ENCODE peak calls at places on chromosomes 16 and 17, in five cellular contexts. C, Y, M, R and V are unnamed samples.

GRCh38 chr16:11047057-11047456 is 102.7 kb downstream of the CLEC16A start:
- DNase-seq in C (no peak), M (no peak), R (peak; percentile 91), Y (no peak), V (no peak)

GRCh38 chr17:51189628-51190027 is 23.4 kb downstream of the NME2 start:
- DNase-seq in R (no peak), M (no peak), Y (no peak), C (no peak), V (no peak)

GRCh38 chr16:83954577-83955016 is 1.6 kb downstream of the OSGIN1 start:
- DNase-seq in M (no peak), Y (no peak), C (peak; percentile 21), R (no peak), V (no peak)

GRCh38 chr16:85286066-85286712 is 173.9 kb upstream of the CIBAR2 start:
- DNase-seq in R (no peak), Y (peak; percentile 61), C (no peak), M (no peak), V (no peak)

GRCh38 chr17:70848785-70849184 is 679.5 kb downstream of the KCNJ2 start:
- DNase-seq in C (peak; percentile 2), Y (no peak), R (no peak), M (no peak), V (no peak)

GRCh38 chr17:62675260-62675659 is 47.8 kb downstream of the MRC2 start:
- DNase-seq in R (no peak), Y (no peak), C (no peak), M (no peak), V (no peak)

GRCh38 chr16:81657224-81657623 is 121.9 kb upstream of the PLCG2 start:
- DNase-seq in M (no peak), C (no peak), R (no peak), Y (no peak), V (peak; percentile 56)

GRCh38 chr17:41386227-41386626 is 4.1 kb upstream of the KRT34 start:
- DNase-seq in R (no peak), M (no peak), Y (no peak), C (no peak), V (no peak)

GRCh38 chr16:65679785-65680184 is 557.9 kb upstream of the CDH11 start:
- DNase-seq in M (no peak), R (no peak), Y (no peak), C (no peak), V (no peak)

GRCh38 chr17:19705201-19705600 is 11.2 kb downstream of the SLC47A2 start:
- DNase-seq in Y (no peak), M (no peak), C (no peak), R (no peak), V (no peak)

GRCh38 chr16:3938843-3939624 is 58.5 kb upstream of the CREBBP start:
- DNase-seq in M (peak; percentile 76), Y (peak; percentile 81), R (no peak), C (peak; percentile 69), V (peak; percentile 82)

GRCh38 chr17:50630524-50631194 is 4.0 kb upstream of the ABCC3 start:
- DNase-seq in R (no peak), M (peak; percentile 67), C (peak; percentile 73), Y (no peak), V (peak; percentile 76)

GRCh38 chr17:82205720-82206508 is 6.7 kb downstream of the CCDC57 start:
- DNase-seq in Y (peak; percentile 87), C (peak; percentile 86), R (peak; percentile 85), M (peak; percentile 77), V (peak; percentile 89)

GRCh38 chr17:83076930-83077329 is 2.5 kb upstream of the METRNL start:
- DNase-seq in C (no peak), M (no peak), R (no peak), Y (no peak), V (peak; percentile 72)

GRCh38 chr16:87317766-87318121 is 552 bp upstream of the C16orf95 start:
- DNase-seq in Y (peak; percentile 78), R (no peak), M (peak; percentile 29), C (peak; percentile 60), V (peak; percentile 65)

GRCh38 chr16:82452002-82452741 is 174.6 kb upstream of the CDH13 start:
- DNase-seq in R (no peak), C (no peak), Y (no peak), M (no peak), V (no peak)

GRCh38 chr17:17725853-17726720 is 44.8 kb downstream of the RAI1 start:
- DNase-seq in M (no peak), R (no peak), Y (no peak), C (no peak), V (no peak)

GRCh38 chr16:9407206-9407758 is 315.8 kb downstream of the HAPSTR1 start:
- DNase-seq in Y (no peak), C (no peak), M (no peak), R (no peak), V (no peak)

GRCh38 chr17:50916708-50917417 is 50.7 kb upstream of the TOB1 start:
- DNase-seq in C (no peak), R (no peak), Y (peak; percentile 44), M (no peak), V (no peak)

GRCh38 chr16:3725291-3725690 is 8.0 kb upstream of the TRAP1 start:
- DNase-seq in M (no peak), C (no peak), R (no peak), Y (no peak), V (no peak)

GRCh38 chr17:48588519-48588918 is 1.5 kb downstream of the HOXB3 start:
- DNase-seq in C (no peak), Y (no peak), R (no peak), M (no peak), V (no peak)

GRCh38 chr17:76710863-76711611 is at the start of gene MXRA7:
- DNase-seq in C (peak; percentile 71), Y (peak; percentile 89), R (no peak), M (peak; percentile 65), V (peak; percentile 87)

GRCh38 chr16:28502290-28502689 is 4.3 kb downstream of the IL27 start:
- DNase-seq in Y (no peak), C (no peak), M (no peak), R (no peak), V (no peak)

GRCh38 chr16:12086861-12087260 is 110.3 kb downstream of the SNX29 start:
- DNase-seq in C (no peak), M (no peak), R (no peak), Y (peak; percentile 6), V (no peak)

GRCh38 chr16:49930841-49931240 is 74.9 kb upstream of the ZNF423 start:
- DNase-seq in M (no peak), Y (no peak), C (no peak), R (no peak), V (no peak)

GRCh38 chr17:49031965-49032928 is 35.1 kb downstream of the IGF2BP1 start:
- DNase-seq in M (peak; percentile 61), C (peak; percentile 85), R (peak; percentile 50), Y (no peak), V (peak; percentile 88)

GRCh38 chr17:77737442-77738265 is 220.8 kb upstream of the TNRC6C start:
- DNase-seq in Y (no peak), R (no peak), M (no peak), C (no peak), V (no peak)

GRCh38 chr17:28942925-28943324 is 8.4 kb downstream of the PHF12 start:
- DNase-seq in M (no peak), C (no peak), R (no peak), Y (no peak), V (no peak)

GRCh38 chr16:19555938-19556778 is 655 bp downstream of the VPS35L start:
- DNase-seq in R (peak; percentile 12), C (no peak), M (peak; percentile 53), Y (no peak), V (peak; percentile 33)

GRCh38 chr17:12624221-12624620 is 41.5 kb upstream of the MYOCD start:
- DNase-seq in R (no peak), Y (no peak), M (no peak), C (no peak), V (no peak)

GRCh38 chr16:78551487-78552085 is 452.1 kb downstream of the WWOX start:
- DNase-seq in C (no peak), Y (no peak), M (no peak), R (no peak), V (no peak)

GRCh38 chr17:82887255-82888164 is 47.7 kb upstream of the ZNF750 start:
- DNase-seq in C (no peak), Y (no peak), M (no peak), R (no peak), V (no peak)

GRCh38 chr16:48965391-48965790 is 316.2 kb downstream of the CBLN1 start:
- DNase-seq in Y (no peak), C (no peak), M (no peak), R (no peak), V (no peak)

GRCh38 chr16:88749358-88749757 is 35.7 kb downstream of the PIEZO1 start:
- DNase-seq in C (no peak), Y (no peak), M (no peak), R (no peak), V (no peak)

GRCh38 chr16:88748364-88748763 is 36.7 kb downstream of the PIEZO1 start:
- DNase-seq in M (no peak), Y (no peak), C (no peak), R (no peak), V (no peak)

GRCh38 chr16:88746511-88746910 is 38.5 kb downstream of the PIEZO1 start:
- DNase-seq in C (no peak), Y (peak; percentile 89), R (no peak), M (no peak), V (no peak)

GRCh38 chr16:88744839-88745521 is 38.7 kb downstream of the CTU2 start:
- DNase-seq in R (no peak), Y (no peak), M (no peak), C (no peak), V (no peak)

DNA sequence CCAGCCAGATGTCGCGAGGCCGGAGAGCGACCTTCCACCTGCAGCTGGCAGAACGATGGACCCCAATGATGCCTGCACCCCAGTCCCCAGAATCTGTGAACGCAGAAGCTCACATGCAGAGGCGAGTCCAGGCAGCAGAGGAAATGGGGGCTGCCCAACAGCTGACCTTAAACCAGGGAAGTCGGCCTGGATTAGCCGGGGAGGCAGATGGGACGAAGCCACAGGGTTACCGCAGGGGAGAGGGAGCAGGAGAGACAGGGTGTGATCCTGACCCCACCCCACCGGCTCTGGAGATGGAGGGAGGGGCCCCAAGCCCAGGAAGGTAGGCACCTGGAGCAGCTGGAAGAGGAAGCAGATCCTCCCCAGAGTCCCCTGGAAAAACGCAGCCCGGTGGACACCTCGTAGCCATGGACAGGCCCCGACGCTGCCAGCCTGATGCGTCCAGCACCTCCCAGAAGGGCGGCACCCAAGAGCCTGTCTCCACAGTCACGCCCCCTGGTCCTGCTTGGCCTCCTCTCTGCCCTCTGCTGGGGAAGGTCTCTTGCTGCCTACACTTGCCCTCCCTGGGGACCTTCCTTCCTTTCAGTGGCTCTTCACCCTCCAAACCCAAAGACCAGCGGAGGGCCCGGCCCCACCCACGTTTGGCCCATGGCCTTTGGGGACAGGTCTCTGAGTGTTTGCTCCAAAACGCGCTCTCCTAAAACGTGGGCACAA is 37.3 kb downstream of the PIEZO1 start:
- DNase-seq in Y (no peak), R (no peak), C (peak; percentile 38), M (no peak), V (peak; percentile 77)
- TF ChIP-seq CTCF in Y (no peak), R (peak; percentile 48), C (peak; percentile 9), M (no peak), V (peak; percentile 36)

GRCh38 chr16:30557950-30558788 is at the start of gene ZNF764:
- DNase-seq in Y (peak; percentile 98), C (peak; percentile 95), R (peak; percentile 88), M (peak; percentile 92), V (peak; percentile 96)
- TF ChIP-seq CTCF in Y (no peak), C (no peak), R (no peak), M (no peak), V (no peak)

GRCh38 chr16:2213817-2214720 is 571 bp downstream of the PGP start:
- DNase-seq in R (no peak), M (no peak), C (no peak), Y (peak; percentile 58), V (no peak)
- TF ChIP-seq CTCF in R (no peak), M (no peak), C (no peak), Y (no peak), V (no peak)

GRCh38 chr17:27457731-27458523 is 1.7 kb downstream of the KSR1 start:
- DNase-seq in R (peak; percentile 38), C (no peak), M (peak; percentile 29), Y (no peak), V (peak; percentile 63)
- TF ChIP-seq CTCF in R (no peak), C (no peak), M (no peak), Y (no peak), V (no peak)